ENCODE peak calls at places on chromosomes 5 and 9, in four cellular contexts. A is H9, H is IMR-90, Y is H1. J is an unnamed sample.
A peak's percentile ranks its signal among the peaks of the same experiment; 100 is the strongest.

GRCh38 chr9:98045234-98046160 is 11.0 kb upstream of the NANS start:
- DNase-seq in A (no peak), H (no peak), Y (no peak), J (no peak)

GRCh38 chr5:1431896-1432295 is 13.3 kb downstream of the SLC6A3 start:
- DNase-seq in A (peak; percentile 17), H (no peak), Y (no peak), J (no peak)

GRCh38 chr5:156274455-156274854 is 52.5 kb upstream of the SGCD start:
- DNase-seq in A (no peak), H (peak; percentile 11), Y (no peak), J (no peak)

GRCh38 chr9:105070176-105070575 is 142.2 kb upstream of the ABCA1 start:
- DNase-seq in A (no peak), H (no peak), Y (no peak), J (no peak)

GRCh38 chr5:3598236-3598635 is 2.6 kb downstream of the IRX1 start:
- DNase-seq in A (no peak), H (no peak), Y (no peak), J (peak; percentile 36)

GRCh38 chr9:6153425-6153824 is 62.2 kb upstream of the IL33 start:
- DNase-seq in A (no peak), H (peak; percentile 20), Y (no peak), J (no peak)

GRCh38 chr9:131203438-131204219 is 72.7 kb downstream of the FAM78A start:
- DNase-seq in A (peak; percentile 47), H (no peak), Y (no peak), J (peak; percentile 45)

GRCh38 chr9:105043370-105043936 is 115.5 kb upstream of the ABCA1 start:
- DNase-seq in A (no peak), H (no peak), Y (no peak), J (peak; percentile 51)

GRCh38 chr5:108567429-108567828 is 180.3 kb upstream of the FER start:
- DNase-seq in A (no peak), H (no peak), Y (no peak), J (peak; percentile 72)

GRCh38 chr9:84711936-84712335 is 42.4 kb downstream of the NTRK2 start:
- DNase-seq in A (no peak), H (no peak), Y (no peak), J (no peak)

GRCh38 chr5:176732736-176733585 is 77.4 kb upstream of the UNC5A start:
- DNase-seq in A (peak; percentile 30), H (no peak), Y (peak; percentile 46), J (no peak)

GRCh38 chr5:80249876-80250275 is 6.0 kb downstream of the SERINC5 start:
- DNase-seq in A (no peak), H (no peak), Y (no peak), J (no peak)

GRCh38 chr9:35537898-35538297 is 48.0 kb downstream of the RUSC2 start:
- DNase-seq in A (no peak), H (no peak), Y (no peak), J (peak; percentile 30)

GRCh38 chr9:114834386-114834785 is 28.5 kb upstream of the TNFSF15 start:
- DNase-seq in A (no peak), H (no peak), Y (no peak), J (no peak)

GRCh38 chr5:103943243-103943642 is 380.7 kb upstream of the NUDT12 start:
- DNase-seq in A (no peak), H (no peak), Y (no peak), J (no peak)

GRCh38 chr9:77435688-77436087 is 212.4 kb downstream of the GNA14 start:
- DNase-seq in A (no peak), H (peak; percentile 64), Y (no peak), J (peak; percentile 66)

GRCh38 chr9:77432053-77432452 is 216.1 kb downstream of the GNA14 start:
- DNase-seq in A (no peak), H (no peak), Y (no peak), J (no peak)

GRCh38 chr9:77438653-77439052 is 209.5 kb downstream of the GNA14 start:
- DNase-seq in A (no peak), H (no peak), Y (no peak), J (no peak)

GRCh38 chr9:77433675-77434445 is 214.3 kb downstream of the GNA14 start:
- DNase-seq in A (peak; percentile 76), H (peak; percentile 74), Y (no peak), J (peak; percentile 78)

DNA sequence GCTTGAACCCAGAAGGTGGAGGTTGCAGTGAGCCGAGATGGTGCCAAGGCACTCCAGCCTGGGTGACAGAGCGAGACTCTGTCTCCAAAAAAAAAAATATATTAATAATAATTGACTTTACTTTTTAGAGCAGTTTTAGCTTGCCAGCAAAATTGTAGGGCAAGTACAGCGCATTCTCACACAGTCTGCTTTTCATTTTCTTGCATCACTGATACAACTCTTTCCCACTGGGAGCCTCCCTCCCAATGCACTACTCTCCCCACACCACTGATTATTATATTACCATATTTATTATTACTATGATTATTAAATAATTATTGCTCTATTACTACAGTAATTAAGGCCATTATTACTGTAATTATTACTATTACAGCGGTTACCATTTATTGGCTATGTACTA is 212.8 kb downstream of the GNA14 start:
- DNase-seq in A (no peak), H (no peak), Y (no peak), J (no peak)
- H3K56ac ChIP-seq in A (no peak overlapping the region), H (no peak overlapping the region), Y (no peak overlapping the region), J (no peak overlapping the region)

GRCh38 chr9:16579872-16580432 is 290.5 kb downstream of the BNC2 start:
- DNase-seq in A (no peak), H (no peak), Y (no peak), J (no peak)

GRCh38 chr9:16591092-16591491 is 279.4 kb downstream of the BNC2 start:
- DNase-seq in A (no peak), H (peak; percentile 37), Y (no peak), J (no peak)

DNA sequence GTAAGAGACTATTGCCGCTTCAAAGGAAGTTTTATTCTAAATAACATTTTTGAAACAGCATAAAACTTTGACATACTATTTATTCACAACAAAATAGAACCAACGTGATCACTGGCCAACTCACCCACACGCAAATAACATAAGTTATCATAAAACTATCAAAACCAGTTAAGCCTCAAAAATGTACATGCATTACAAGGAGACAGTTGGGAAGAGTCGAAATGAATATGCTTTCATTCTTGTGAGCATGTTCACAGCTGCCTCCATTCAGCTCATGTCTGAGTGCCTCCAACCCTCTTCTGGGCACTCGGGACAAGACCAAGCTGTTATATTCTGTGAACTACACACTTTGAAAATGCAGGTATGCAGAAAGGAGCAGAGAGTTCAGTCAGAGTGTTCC is 284.9 kb downstream of the BNC2 start:
- DNase-seq in A (no peak), H (no peak), Y (no peak), J (no peak)
- H3K56ac ChIP-seq in A (no peak overlapping the region), H (no peak overlapping the region), Y (no peak overlapping the region), J (no peak overlapping the region)

DNA sequence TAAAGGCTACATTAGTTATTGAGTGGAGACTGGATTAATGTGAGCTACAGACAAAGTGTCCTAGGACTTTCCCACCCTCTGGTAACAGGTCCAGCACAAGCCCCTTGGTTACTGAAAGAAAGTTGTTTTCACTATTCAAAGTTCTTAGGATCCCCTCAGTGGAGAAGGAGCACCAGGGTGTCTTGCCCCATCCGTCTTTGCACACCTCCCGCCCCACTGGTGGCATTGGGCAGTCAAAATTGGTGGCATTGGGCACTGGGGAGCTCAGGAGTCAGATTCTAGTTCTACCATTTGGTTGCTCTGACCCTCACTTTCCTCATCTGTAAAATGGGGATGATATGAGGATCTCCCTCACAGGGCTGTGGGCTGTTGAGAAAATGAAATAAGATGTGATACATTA is 2.4 kb upstream of the ANGPTL2 start:
- DNase-seq in A (no peak), H (no peak), Y (no peak), J (no peak)
- H3K56ac ChIP-seq in A (no peak overlapping the region), H (no peak overlapping the region), Y (no peak overlapping the region), J (no peak overlapping the region)

GRCh38 chr5:91244380-91245073 is 138.6 kb downstream of the ARRDC3 start:
- DNase-seq in A (no peak), H (no peak), Y (no peak), J (no peak)
- H3K56ac ChIP-seq in A (no peak overlapping the region), H (no peak overlapping the region), Y (no peak overlapping the region), J (no peak overlapping the region)

GRCh38 chr9:95004452-95005275 is 278.2 kb downstream of the AOPEP start:
- DNase-seq in A (no peak), H (no peak), Y (peak; percentile 74), J (peak; percentile 29)
- H3K56ac ChIP-seq in A (no peak overlapping the region), H (peak overlapping the region; percentile 95), Y (no peak overlapping the region), J (peak overlapping the region; percentile 84)

DNA sequence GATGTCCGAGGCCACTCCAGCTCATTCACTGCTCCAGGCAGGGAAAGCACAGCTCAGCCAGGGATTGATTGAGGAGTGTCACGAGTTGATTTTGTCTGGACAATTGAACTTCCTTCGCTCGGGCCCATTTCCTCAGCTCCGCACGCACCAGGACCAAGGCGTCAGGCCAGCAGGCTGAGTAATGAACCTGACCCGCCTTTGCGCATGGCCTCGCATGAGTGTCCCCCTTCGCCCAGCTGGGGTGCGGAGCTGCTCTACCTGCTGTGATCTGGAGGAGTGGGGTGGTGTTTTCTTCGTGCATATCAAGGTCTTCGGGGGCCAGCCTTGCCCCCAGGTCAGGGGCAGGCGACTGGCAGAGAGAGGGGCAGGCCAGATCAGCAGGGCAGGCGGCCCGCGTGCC is 44.0 kb downstream of the VAV2 start:
- DNase-seq in A (no peak), H (no peak), Y (no peak), J (no peak)
- H3K56ac ChIP-seq in A (no peak overlapping the region), H (no peak overlapping the region), Y (no peak overlapping the region), J (no peak overlapping the region)

GRCh38 chr9:121704281-121704680 is 52.8 kb downstream of the DAB2IP start:
- DNase-seq in A (no peak), H (no peak), Y (no peak), J (no peak)

GRCh38 chr9:121707477-121708424 is 56.3 kb downstream of the DAB2IP start:
- DNase-seq in A (no peak), H (no peak), Y (no peak), J (no peak)

GRCh38 chr9:121703014-121703734 is 51.7 kb downstream of the DAB2IP start:
- DNase-seq in A (no peak), H (no peak), Y (no peak), J (no peak)

GRCh38 chr9:121708768-121709488 is 57.5 kb downstream of the DAB2IP start:
- DNase-seq in A (peak; percentile 67), H (no peak), Y (no peak), J (no peak)

GRCh38 chr9:121706149-121706548 is 54.7 kb downstream of the DAB2IP start:
- DNase-seq in A (no peak), H (no peak), Y (no peak), J (no peak)
- H3K56ac ChIP-seq in A (no peak overlapping the region), H (no peak overlapping the region), Y (no peak overlapping the region), J (no peak overlapping the region)

GRCh38 chr9:4155224-4156026 is 144.4 kb downstream of the GLIS3 start:
- DNase-seq in A (no peak), H (no peak), Y (no peak), J (no peak)

GRCh38 chr9:4164356-4164755 is 135.5 kb downstream of the GLIS3 start:
- DNase-seq in A (no peak), H (no peak), Y (no peak), J (peak; percentile 16)

GRCh38 chr9:4160284-4160683 is 139.6 kb downstream of the GLIS3 start:
- DNase-seq in A (no peak), H (no peak), Y (no peak), J (no peak)
- H3K56ac ChIP-seq in A (no peak overlapping the region), H (peak overlapping the region; percentile 43), Y (no peak overlapping the region), J (no peak overlapping the region)

DNA sequence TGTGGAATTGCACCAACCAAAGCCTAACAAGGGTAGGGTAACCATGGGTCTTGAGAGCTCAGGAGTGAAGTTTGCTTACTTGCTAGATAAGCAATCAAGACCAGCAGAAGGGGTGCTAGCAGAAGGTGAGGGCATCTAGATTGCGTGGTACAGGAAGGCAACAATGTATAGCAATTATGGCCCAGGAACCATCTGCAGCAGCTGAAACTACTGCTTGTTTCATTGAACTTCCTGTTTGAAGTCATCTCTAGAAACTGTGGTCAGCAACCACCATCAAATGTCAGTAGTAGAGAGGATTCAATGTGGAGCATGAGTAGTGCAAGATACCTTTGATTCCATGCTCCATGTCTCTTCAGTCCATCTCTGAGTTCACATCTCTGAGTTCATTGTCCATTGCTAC is 462.1 kb upstream of the GRAMD2B start:
- DNase-seq in A (no peak), H (no peak), Y (no peak), J (no peak)
- H3K56ac ChIP-seq in A (no peak overlapping the region), H (no peak overlapping the region), Y (no peak overlapping the region), J (no peak overlapping the region)